ENCODE peak calls at places on chromosome 13, in four cellular contexts. A, C, Z and L are unnamed samples. For H3K4me1, the result is how much of the 10 kb centered on the place peaks cover.

GRCh38 chr13:59776924-59777690 is 386.6 kb downstream of the DIAPH3 start:
- DNase-seq in A (no peak), C (no peak), Z (no peak), L (no peak)

GRCh38 chr13:21673592-21674270 is 2.9 kb downstream of the FGF9 start:
- DNase-seq in A (no peak), C (peak), Z (peak), L (peak)

GRCh38 chr13:45873491-45874360 is 22.2 kb upstream of the SIAH3 start:
- DNase-seq in A (no peak), C (peak), Z (no peak), L (no peak)

GRCh38 chr13:83211301-83211700 is 671.0 kb downstream of the SLITRK1 start:
- DNase-seq in A (no peak), C (no peak), Z (no peak), L (no peak)

GRCh38 chr13:49664606-49665005 is 26.7 kb downstream of the EBPL start:
- DNase-seq in A (no peak), C (no peak), Z (no peak), L (no peak)

GRCh38 chr13:95509521-95510315 is 42.8 kb upstream of the CLDN10 start:
- DNase-seq in A (no peak), C (no peak), Z (no peak), L (no peak)

GRCh38 chr13:102774210-102774560 is 599 bp upstream of the TEX30 start:
- DNase-seq in A (no peak), C (no peak), Z (no peak), L (no peak)

GRCh38 chr13:53781941-53782340 is 753.3 kb downstream of the OLFM4 start:
- DNase-seq in A (no peak), C (peak), Z (peak), L (no peak)

GRCh38 chr13:40170982-40171381 is 495.5 kb downstream of the FOXO1 start:
- DNase-seq in A (no peak), C (no peak), Z (no peak), L (no peak)

DNA sequence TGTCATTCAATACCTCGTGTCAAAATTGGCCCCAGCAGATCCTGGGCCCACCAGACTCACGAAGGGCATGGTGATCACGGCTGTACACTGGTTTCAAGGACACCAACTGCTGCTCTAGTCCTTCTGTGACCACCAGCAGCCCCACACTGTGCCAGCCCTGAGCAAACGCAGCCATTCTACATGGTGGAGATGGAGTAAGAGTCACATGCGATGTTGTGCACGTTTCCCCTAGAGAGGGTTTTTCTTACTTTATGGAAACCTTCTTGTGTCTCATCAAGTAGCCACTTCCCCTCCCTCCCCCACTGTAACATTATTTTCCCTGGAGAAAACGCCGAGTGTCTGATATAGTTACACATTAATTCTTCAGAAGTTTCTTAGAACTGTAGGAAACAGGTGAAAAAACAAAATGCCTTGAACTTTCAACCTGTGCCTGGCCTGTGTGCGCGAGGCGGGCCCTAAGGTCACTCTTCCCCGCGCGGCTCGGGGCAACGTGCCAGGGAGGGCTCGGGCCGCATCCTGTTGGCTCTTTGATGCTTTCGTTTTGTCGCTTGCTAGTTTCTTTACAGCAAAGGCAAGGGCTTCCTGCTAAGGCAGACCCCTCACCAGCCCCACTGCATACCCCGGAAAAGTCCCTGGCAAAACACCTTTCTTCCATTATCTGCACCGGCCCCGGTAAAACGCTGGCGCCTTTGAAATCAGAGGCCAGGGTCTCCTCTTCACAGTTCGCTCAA is 44.6 kb downstream of the GGACT start:
- DNase-seq in A (no peak), C (no peak), Z (no peak), L (no peak)
- H3K4me1 ChIP-seq in A (under half), C (under half), Z (under half), L (under half)

GRCh38 chr13:100306042-100306441 is 217.1 kb downstream of the PCCA start:
- DNase-seq in A (no peak), C (peak), Z (no peak), L (no peak)
- H3K4me3 ChIP-seq in A (no peak), C (no peak), Z (no peak), L (no peak)

GRCh38 chr13:35987572-35988513 is 143.3 kb downstream of the DCLK1 start:
- DNase-seq in A (no peak), C (peak), Z (no peak), L (no peak)
- H3K27ac ChIP-seq in A (no peak), C (peak), Z (no peak), L (no peak)

GRCh38 chr13:111539791-111540446 is 219.5 kb downstream of the TEX29 start:
- DNase-seq in A (no peak), C (peak), Z (no peak), L (no peak)
- H3K4me1 ChIP-seq in A (under half), C (under half), Z (under half), L (under half)

DNA sequence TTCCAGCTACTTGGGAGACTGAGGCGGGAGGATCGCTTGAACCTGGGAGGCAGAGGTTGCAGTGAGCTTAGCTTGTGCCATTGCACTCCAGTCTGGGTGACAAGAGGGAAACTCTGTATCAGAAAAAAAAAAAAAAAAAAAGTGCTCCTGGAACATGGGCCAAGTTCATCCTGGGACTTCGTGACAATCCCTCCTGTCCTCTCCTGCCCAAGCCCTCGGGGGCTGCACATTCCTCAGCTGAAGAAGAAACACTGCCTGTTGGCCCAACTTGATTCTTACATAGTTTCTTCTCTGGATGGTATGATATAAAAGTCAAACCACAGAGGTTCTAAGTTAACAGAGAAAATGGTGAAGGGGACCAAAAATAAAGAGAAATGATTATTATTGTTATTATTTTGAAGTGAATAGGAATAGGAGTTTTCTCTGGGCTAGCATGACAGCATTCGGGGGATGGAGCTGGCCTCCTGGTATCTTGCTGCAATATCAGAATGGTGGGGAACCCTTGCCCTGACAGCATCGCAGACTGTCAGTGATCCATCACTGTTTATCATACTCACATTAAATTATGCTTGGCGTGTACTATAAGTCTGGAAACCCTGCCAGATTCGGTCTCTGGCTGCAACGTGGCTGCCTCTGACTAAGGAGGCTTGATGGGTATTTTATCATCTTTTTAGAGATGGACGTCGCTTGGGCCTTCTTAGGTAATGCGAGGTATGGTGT is 113.7 kb upstream of the OXGR1 start:
- DNase-seq in A (no peak), C (no peak), Z (no peak), L (no peak)
- H3K4me3 ChIP-seq in A (no peak), C (no peak), Z (no peak), L (no peak)

DNA sequence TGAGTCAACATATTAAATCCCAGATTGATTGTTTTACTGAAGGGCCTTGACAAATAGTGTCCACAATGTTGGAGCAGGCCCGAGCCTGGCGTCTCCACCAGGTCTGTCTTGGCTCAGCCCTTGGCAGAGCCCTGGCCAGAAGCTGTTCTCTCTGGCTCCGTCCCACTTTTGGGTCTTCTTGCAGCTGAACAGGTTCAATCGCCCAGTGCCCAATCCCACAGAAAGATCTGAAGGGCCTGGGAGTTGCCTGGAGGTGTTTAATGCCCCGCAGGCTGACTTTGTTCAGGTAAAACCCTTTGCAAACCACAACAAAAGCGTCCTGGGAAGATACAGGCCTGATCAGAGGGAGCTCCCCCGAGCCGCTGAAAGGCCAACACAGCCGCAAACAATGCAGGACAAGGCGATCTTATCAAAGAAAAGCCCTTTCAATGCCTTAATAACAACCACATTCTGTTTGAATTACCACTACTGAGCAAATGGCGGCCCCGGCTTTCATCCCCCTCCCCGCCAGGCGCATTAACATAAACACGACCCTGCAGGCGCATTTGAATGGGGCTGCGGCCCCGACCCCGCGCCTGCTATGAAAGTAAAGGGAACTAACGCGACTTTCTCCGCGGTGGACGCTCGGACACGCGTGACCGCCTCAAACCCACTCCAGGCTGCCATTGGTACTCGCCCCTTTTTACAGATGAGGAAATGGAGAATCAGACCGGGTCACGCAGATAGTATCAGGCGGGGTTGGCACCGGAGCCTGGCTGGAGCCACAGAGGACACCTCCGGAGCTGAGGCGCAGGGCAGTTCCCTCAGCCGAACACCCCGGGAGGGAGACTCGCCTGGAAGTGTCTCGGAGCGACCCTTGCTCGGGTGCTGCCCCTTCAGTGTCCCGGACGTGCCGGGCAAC is 3.1 kb downstream of the CDX2 start:
- DNase-seq in A (no peak), C (peak), Z (no peak), L (no peak)
- H3K27ac ChIP-seq in A (no peak), C (no peak), Z (no peak), L (no peak)